ENCODE peak calls at places on chromosome 7, in ten cellular contexts. X, S, Q, O, I, R, E, V, F and J are unnamed samples.

GRCh38 chr7:8991159-8991558 is 557.8 kb downstream of the NXPH1 start:
- DNase-seq in X (no peak), S (no peak), Q (no peak), O (no peak), I (no peak), R (no peak), E (no peak), V (no peak), F (no peak), J (no peak)

GRCh38 chr7:96823274-96823673 is 113.6 kb upstream of the SEM1 start:
- DNase-seq in X (no peak), S (no peak), Q (no peak), O (no peak), I (no peak), R (no peak), E (no peak), V (no peak), F (no peak), J (no peak)

GRCh38 chr7:44306608-44307007 is 18.8 kb downstream of the CAMK2B start:
- DNase-seq in X (no peak), S (no peak), Q (no peak), O (no peak), I (peak; percentile 39), R (no peak), E (no peak), V (no peak), F (no peak), J (no peak)

GRCh38 chr7:21076054-21076453 is 289.4 kb upstream of the SP8 start:
- DNase-seq in X (no peak), S (no peak), Q (no peak), O (no peak), I (no peak), R (peak; percentile 75), E (no peak), V (no peak), F (no peak), J (no peak)

GRCh38 chr7:14988941-14989340 is 86.4 kb upstream of the DGKB start:
- DNase-seq in X (no peak), S (no peak), Q (no peak), O (no peak), I (no peak), R (no peak), E (no peak), V (no peak), F (no peak), J (no peak)

GRCh38 chr7:96219382-96220130 is 102.3 kb downstream of the SLC25A13 start:
- DNase-seq in X (no peak), S (no peak), Q (no peak), O (no peak), I (no peak), R (no peak), E (peak; percentile 22), V (no peak), F (no peak), J (no peak)

GRCh38 chr7:102304668-102305067 is 18.0 kb downstream of the SH2B2 start:
- DNase-seq in X (no peak), S (no peak), Q (peak; percentile 79), O (no peak), I (no peak), R (no peak), E (no peak), V (no peak), F (no peak), J (no peak)

GRCh38 chr7:151168022-151168786 is 710 bp upstream of the GBX1 start:
- DNase-seq in X (peak; percentile 40), S (peak; percentile 41), Q (no peak), O (no peak), I (peak; percentile 70), R (peak; percentile 46), E (no peak), V (peak; percentile 78), F (peak; percentile 30), J (peak; percentile 69)

GRCh38 chr7:151382079-151382885 is 27.6 kb downstream of the WDR86 start:
- DNase-seq in X (no peak), S (no peak), Q (peak; percentile 76), O (no peak), I (no peak), R (no peak), E (no peak), V (peak; percentile 34), F (peak; percentile 8), J (peak; percentile 58)

GRCh38 chr7:37901890-37902524 is 14.6 kb downstream of the SFRP4 start:
- DNase-seq in X (no peak), S (no peak), Q (no peak), O (no peak), I (no peak), R (no peak), E (no peak), V (no peak), F (no peak), J (no peak)

GRCh38 chr7:35420657-35421056 is 166.8 kb upstream of the TBX20 start:
- DNase-seq in X (no peak), S (no peak), Q (no peak), O (no peak), I (no peak), R (no peak), E (no peak), V (no peak), F (no peak), J (no peak)

GRCh38 chr7:106140406-106141173 is 28.5 kb upstream of the SYPL1 start:
- DNase-seq in X (no peak), S (no peak), Q (no peak), O (no peak), I (no peak), R (no peak), E (no peak), V (no peak), F (no peak), J (no peak)

DNA sequence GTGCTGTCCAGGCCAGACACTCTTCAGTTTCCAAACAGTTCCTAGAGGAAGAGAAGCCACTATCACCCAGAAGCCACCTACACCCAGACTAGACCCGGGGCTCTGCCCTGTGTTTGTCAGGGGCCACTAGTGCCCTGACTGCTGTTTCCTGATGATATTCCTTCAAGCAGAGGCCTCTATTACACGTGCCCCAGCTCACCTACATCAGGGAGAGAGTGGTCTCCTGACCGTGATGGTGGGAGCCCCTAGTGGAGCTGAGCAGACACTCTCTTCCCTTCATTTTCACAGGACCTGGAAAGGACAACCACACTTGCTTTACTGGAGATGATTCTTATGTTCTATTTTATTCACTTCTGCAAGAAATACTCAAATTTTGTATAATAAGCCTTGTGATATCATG is 9.2 kb downstream of the ZNF394 start:
- DNase-seq in X (no peak), S (no peak), Q (peak; percentile 24), O (no peak), I (no peak), R (no peak), E (no peak), V (no peak), F (no peak), J (no peak)
- H3K9me3 ChIP-seq in X (peaks cover 22% of the 10 kb centered on the region), S (peaks cover 11% of the 10 kb centered on the region), Q (peaks cover 33% of the 10 kb centered on the region), O (peaks cover 20% of the 10 kb centered on the region), I (peaks cover 11% of the 10 kb centered on the region), R (peaks cover 22% of the 10 kb centered on the region), E (peaks cover 8% of the 10 kb centered on the region), V (peaks cover 13% of the 10 kb centered on the region), F (peaks cover 17% of the 10 kb centered on the region), J (peaks cover 12% of the 10 kb centered on the region)

GRCh38 chr7:143360788-143361551 is 1.5 kb downstream of the FAM131B start:
- DNase-seq in X (no peak), S (no peak), Q (no peak), O (peak; percentile 64), I (no peak), R (no peak), E (no peak), V (no peak), F (no peak), J (no peak)
- H3K27me3 ChIP-seq in X (peaks cover 42% of the 10 kb centered on the region), S (no peaks in the 10 kb centered on the region), Q (peaks cover 38% of the 10 kb centered on the region), O (peaks cover 3% of the 10 kb centered on the region), I (no peaks in the 10 kb centered on the region), R (peaks cover 45% of the 10 kb centered on the region), E (no peaks in the 10 kb centered on the region), V (peaks cover 6% of the 10 kb centered on the region), F (peaks cover 23% of the 10 kb centered on the region), J (peaks cover 25% of the 10 kb centered on the region)

DNA sequence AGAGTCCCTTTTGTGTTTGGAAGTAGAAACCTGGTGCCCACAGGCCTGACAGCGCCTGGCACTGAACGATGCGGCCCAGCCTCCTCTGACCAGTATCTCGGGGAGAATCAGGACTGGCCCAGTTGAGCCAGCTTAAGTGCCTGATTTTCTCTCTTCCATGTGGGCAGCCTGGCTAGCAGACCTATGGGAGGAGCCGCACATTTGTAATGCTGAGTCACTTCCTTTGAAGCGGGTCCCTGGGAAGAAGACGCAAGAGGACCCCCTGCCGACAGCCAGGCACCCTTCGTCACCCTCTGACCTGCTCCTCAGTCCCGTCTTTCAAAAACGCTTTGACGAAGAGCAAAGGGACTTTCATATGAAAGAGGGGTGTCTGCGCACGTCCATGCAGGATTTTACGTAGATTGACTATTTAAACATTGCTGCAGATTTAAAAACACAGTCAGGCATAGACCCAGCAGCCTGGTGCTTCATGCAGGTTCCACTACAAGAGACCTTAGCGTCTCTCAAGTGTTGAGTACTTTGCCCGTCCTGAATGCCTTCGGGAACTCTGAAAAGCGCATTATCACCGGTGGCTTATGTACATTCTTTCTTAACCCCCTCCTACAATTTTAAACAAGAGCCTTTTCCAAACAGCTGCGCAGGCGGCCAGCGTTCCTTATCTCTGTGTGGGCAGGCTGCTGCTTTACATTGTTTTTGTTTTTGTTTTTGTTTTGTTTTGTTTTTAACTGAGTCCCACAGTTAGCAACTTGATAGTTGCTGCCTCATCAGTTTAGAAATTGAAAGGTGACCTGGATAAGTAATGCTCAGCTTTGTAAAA is 36.5 kb upstream of the AP5Z1 start:
- DNase-seq in X (peak; percentile 56), S (no peak), Q (no peak), O (peak; percentile 81), I (peak; percentile 56), R (no peak), E (peak; percentile 73), V (peak; percentile 80), F (no peak), J (no peak)
- H3K27ac ChIP-seq in X (peak overlapping the region; percentile 91), S (no peak overlapping the region), Q (no peak overlapping the region), O (peak overlapping the region; percentile 57), I (peak overlapping the region; percentile 71), R (peak overlapping the region; percentile 72), E (peak overlapping the region; percentile 64), V (no peak overlapping the region), F (peak overlapping the region; percentile 30), J (peak overlapping the region; percentile 56)

GRCh38 chr7:57407125-57407524 is 42.9 kb upstream of the ZNF716 start:
- DNase-seq in X (no peak), S (no peak), Q (no peak), O (no peak), I (no peak), R (no peak), E (no peak), V (no peak), F (no peak), J (no peak)
- H3K9me3 ChIP-seq in X (no peaks in the 10 kb centered on the region), S (no peaks in the 10 kb centered on the region), Q (peaks cover 58% of the 10 kb centered on the region), O (no peaks in the 10 kb centered on the region), I (no peaks in the 10 kb centered on the region), R (no peaks in the 10 kb centered on the region), E (no peaks in the 10 kb centered on the region), V (peaks cover 83% of the 10 kb centered on the region), F (no peaks in the 10 kb centered on the region), J (no peaks in the 10 kb centered on the region)